ENCODE peak calls at places on chromosomes 5 and 9, in seven cellular contexts. One of them, this sample, is unnamed.

GRCh38 chr5:169786219-169786618 is 149.1 kb downstream of the DOCK2 start:
- DNase-seq in IMR-90: no peak
- DNase-seq in SK-N-SH: no peak
- DNase-seq in H1: no peak
- DNase-seq in HepG2: no peak
- DNase-seq in GM12878: no peak
- DNase-seq in K562: no peak
- DNase-seq in this sample: no peak

GRCh38 chr5:66179297-66180051 is 35.4 kb downstream of the SREK1 start:
- DNase-seq in IMR-90: no peak
- DNase-seq in SK-N-SH: no peak
- DNase-seq in H1: no peak
- DNase-seq in HepG2: no peak
- DNase-seq in GM12878: no peak
- DNase-seq in K562: no peak
- DNase-seq in this sample: no peak

GRCh38 chr9:133738039-133738805 is at the start of gene SARDH:
- DNase-seq in IMR-90: peak
- DNase-seq in SK-N-SH: peak
- DNase-seq in H1: peak
- DNase-seq in HepG2: peak
- DNase-seq in GM12878: no peak
- DNase-seq in K562: peak
- DNase-seq in this sample: no peak

GRCh38 chr9:81716409-81716808 is 27.1 kb upstream of the TLE1 start:
- DNase-seq in IMR-90: peak
- DNase-seq in SK-N-SH: no peak
- DNase-seq in H1: no peak
- DNase-seq in HepG2: no peak
- DNase-seq in GM12878: no peak
- DNase-seq in K562: no peak
- DNase-seq in this sample: no peak

GRCh38 chr9:23820731-23821399 is 5.2 kb downstream of the ELAVL2 start:
- DNase-seq in IMR-90: no peak
- DNase-seq in SK-N-SH: peak
- DNase-seq in H1: no peak
- DNase-seq in HepG2: no peak
- DNase-seq in GM12878: no peak
- DNase-seq in K562: no peak
- DNase-seq in this sample: no peak

GRCh38 chr9:27524236-27524635 is at the start of gene IFNK:
- DNase-seq in IMR-90: no peak
- DNase-seq in SK-N-SH: no peak
- DNase-seq in H1: no peak
- DNase-seq in HepG2: no peak
- DNase-seq in GM12878: no peak
- DNase-seq in K562: no peak
- DNase-seq in this sample: no peak

GRCh38 chr9:29213374-29214161 is 1640.3 kb upstream of the C9orf72 start:
- DNase-seq in IMR-90: no peak
- DNase-seq in SK-N-SH: peak
- DNase-seq in H1: no peak
- DNase-seq in HepG2: no peak
- DNase-seq in GM12878: no peak
- DNase-seq in K562: no peak
- DNase-seq in this sample: peak

GRCh38 chr5:125446986-125447385 is 700.5 kb upstream of the ZNF608 start:
- DNase-seq in IMR-90: peak
- DNase-seq in SK-N-SH: no peak
- DNase-seq in H1: no peak
- DNase-seq in HepG2: no peak
- DNase-seq in GM12878: no peak
- DNase-seq in K562: no peak
- DNase-seq in this sample: peak

GRCh38 chr5:80128129-80128528 is 93.0 kb downstream of the THBS4 start:
- DNase-seq in IMR-90: no peak
- DNase-seq in SK-N-SH: peak
- DNase-seq in H1: no peak
- DNase-seq in HepG2: peak
- DNase-seq in GM12878: no peak
- DNase-seq in K562: no peak
- DNase-seq in this sample: no peak

GRCh38 chr5:61974680-61975079 is 331.3 kb upstream of the KIF2A start:
- DNase-seq in IMR-90: no peak
- DNase-seq in SK-N-SH: no peak
- DNase-seq in H1: no peak
- DNase-seq in HepG2: no peak
- DNase-seq in GM12878: no peak
- DNase-seq in K562: no peak
- DNase-seq in this sample: no peak

GRCh38 chr5:154355141-154355611 is 90.6 kb upstream of the SAP30L start:
- DNase-seq in IMR-90: no peak
- DNase-seq in SK-N-SH: peak
- DNase-seq in H1: no peak
- DNase-seq in HepG2: peak
- DNase-seq in GM12878: no peak
- DNase-seq in K562: peak
- DNase-seq in this sample: no peak

GRCh38 chr5:132465095-132465707 is 25.4 kb downstream of the IRF1 start:
- DNase-seq in IMR-90: no peak
- DNase-seq in SK-N-SH: no peak
- DNase-seq in H1: no peak
- DNase-seq in HepG2: no peak
- DNase-seq in GM12878: no peak
- DNase-seq in K562: no peak
- DNase-seq in this sample: no peak

GRCh38 chr9:110744753-110745522 is 76.3 kb downstream of the MUSK start:
- DNase-seq in IMR-90: peak
- DNase-seq in SK-N-SH: no peak
- DNase-seq in H1: no peak
- DNase-seq in HepG2: no peak
- DNase-seq in GM12878: no peak
- DNase-seq in K562: no peak
- DNase-seq in this sample: peak

GRCh38 chr9:97807681-97808080 is 45.3 kb upstream of the FOXE1 start:
- DNase-seq in IMR-90: no peak
- DNase-seq in SK-N-SH: no peak
- DNase-seq in H1: no peak
- DNase-seq in HepG2: no peak
- DNase-seq in GM12878: no peak
- DNase-seq in K562: no peak
- DNase-seq in this sample: no peak

GRCh38 chr5:24691073-24691472 is 46.3 kb upstream of the CDH10 start:
- DNase-seq in IMR-90: no peak
- DNase-seq in SK-N-SH: no peak
- DNase-seq in H1: no peak
- DNase-seq in HepG2: no peak
- DNase-seq in GM12878: no peak
- DNase-seq in K562: no peak
- DNase-seq in this sample: no peak

GRCh38 chr5:33423018-33423630 is 17.6 kb upstream of the TARS1 start:
- DNase-seq in IMR-90: peak
- DNase-seq in SK-N-SH: no peak
- DNase-seq in H1: no peak
- DNase-seq in HepG2: peak
- DNase-seq in GM12878: no peak
- DNase-seq in K562: no peak
- DNase-seq in this sample: peak

GRCh38 chr9:20823051-20823450 is 139.0 kb downstream of the FOCAD start:
- DNase-seq in IMR-90: peak
- DNase-seq in SK-N-SH: no peak
- DNase-seq in H1: no peak
- DNase-seq in HepG2: no peak
- DNase-seq in GM12878: no peak
- DNase-seq in K562: no peak
- DNase-seq in this sample: no peak

GRCh38 chr9:114825126-114825525 is 19.3 kb upstream of the TNFSF15 start:
- DNase-seq in IMR-90: no peak
- DNase-seq in SK-N-SH: no peak
- DNase-seq in H1: no peak
- DNase-seq in HepG2: no peak
- DNase-seq in GM12878: no peak
- DNase-seq in K562: no peak
- DNase-seq in this sample: no peak

GRCh38 chr9:114823416-114823815 is 17.6 kb upstream of the TNFSF15 start:
- DNase-seq in IMR-90: no peak
- DNase-seq in SK-N-SH: no peak
- DNase-seq in H1: no peak
- DNase-seq in HepG2: no peak
- DNase-seq in GM12878: no peak
- DNase-seq in K562: no peak
- DNase-seq in this sample: no peak

GRCh38 chr9:114820776-114821501 is 15.1 kb upstream of the TNFSF15 start:
- DNase-seq in IMR-90: peak
- DNase-seq in SK-N-SH: no peak
- DNase-seq in H1: no peak
- DNase-seq in HepG2: no peak
- DNase-seq in GM12878: no peak
- DNase-seq in K562: no peak
- DNase-seq in this sample: no peak

GRCh38 chr9:114824130-114824529 is 18.3 kb upstream of the TNFSF15 start:
- DNase-seq in IMR-90: peak
- DNase-seq in SK-N-SH: no peak
- DNase-seq in H1: no peak
- DNase-seq in HepG2: no peak
- DNase-seq in GM12878: no peak
- DNase-seq in K562: no peak
- DNase-seq in this sample: no peak

DNA sequence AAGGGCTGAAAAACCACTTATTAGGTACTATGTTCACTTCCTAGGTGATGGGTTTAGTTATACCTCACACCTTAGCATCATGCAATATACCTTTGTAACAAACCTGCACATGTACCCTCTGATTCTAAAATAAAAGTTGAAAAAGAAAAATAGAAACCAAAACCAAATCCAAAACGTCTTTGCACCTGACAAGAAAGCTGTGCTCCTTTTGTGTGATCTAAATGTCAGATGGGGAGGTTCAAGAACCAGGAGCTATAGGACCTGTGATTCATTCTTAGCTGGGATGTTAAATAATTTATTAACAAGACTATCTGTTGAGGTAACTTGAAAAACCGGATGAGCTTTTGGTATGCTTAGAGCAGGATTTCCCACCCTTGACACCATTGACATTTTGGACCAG is 16.9 kb upstream of the TNFSF15 start:
- DNase-seq in IMR-90: no peak
- DNase-seq in SK-N-SH: no peak
- DNase-seq in H1: no peak
- DNase-seq in HepG2: no peak
- DNase-seq in GM12878: no peak
- DNase-seq in K562: no peak
- DNase-seq in this sample: no peak
- H3K4me2 ChIP-seq in IMR-90: no peak
- H3K4me2 ChIP-seq in SK-N-SH: no peak
- H3K4me2 ChIP-seq in H1: no peak
- H3K4me2 ChIP-seq in HepG2: no peak
- H3K4me2 ChIP-seq in GM12878: no peak
- H3K4me2 ChIP-seq in K562: no peak
- H3K4me2 ChIP-seq in this sample: no peak

DNA sequence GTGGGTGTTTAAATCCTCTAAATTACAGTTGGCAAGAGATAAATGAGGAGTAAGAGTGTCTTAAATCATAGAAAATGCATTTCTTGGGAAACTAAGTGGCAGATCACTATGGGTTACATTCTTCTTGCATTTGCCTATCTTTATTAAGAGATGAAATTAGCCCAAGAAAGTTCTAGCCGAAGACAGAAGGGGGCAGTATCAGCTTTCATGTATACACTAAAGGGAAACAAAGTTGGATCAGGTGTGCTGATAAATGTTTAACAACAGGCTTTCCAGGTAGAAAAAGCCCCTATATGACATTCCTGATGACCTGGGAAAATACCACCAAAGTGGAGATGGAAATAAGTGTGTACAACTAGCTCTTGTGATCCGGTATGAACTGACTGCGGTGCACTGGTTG is 81.9 kb upstream of the TLR4 start:
- DNase-seq in IMR-90: no peak
- DNase-seq in SK-N-SH: no peak
- DNase-seq in H1: no peak
- DNase-seq in HepG2: no peak
- DNase-seq in GM12878: no peak
- DNase-seq in K562: no peak
- DNase-seq in this sample: no peak
- TF ChIP-seq CTCF in IMR-90: no peak
- TF ChIP-seq CTCF in SK-N-SH: peak
- TF ChIP-seq CTCF in H1: no peak
- TF ChIP-seq CTCF in HepG2: no peak
- TF ChIP-seq CTCF in GM12878: no peak
- TF ChIP-seq CTCF in K562: no peak
- TF ChIP-seq CTCF in this sample: no peak

GRCh38 chr5:1092122-1092521 is 19.7 kb downstream of the SLC12A7 start:
- DNase-seq in IMR-90: no peak
- DNase-seq in SK-N-SH: no peak
- DNase-seq in H1: no peak
- DNase-seq in HepG2: no peak
- DNase-seq in GM12878: no peak
- DNase-seq in K562: no peak
- DNase-seq in this sample: no peak

GRCh38 chr5:1093361-1093760 is 18.5 kb downstream of the SLC12A7 start:
- DNase-seq in IMR-90: no peak
- DNase-seq in SK-N-SH: no peak
- DNase-seq in H1: no peak
- DNase-seq in HepG2: no peak
- DNase-seq in GM12878: no peak
- DNase-seq in K562: no peak
- DNase-seq in this sample: no peak

GRCh38 chr5:1090538-1090937 is 21.3 kb downstream of the SLC12A7 start:
- DNase-seq in IMR-90: peak
- DNase-seq in SK-N-SH: no peak
- DNase-seq in H1: no peak
- DNase-seq in HepG2: no peak
- DNase-seq in GM12878: no peak
- DNase-seq in K562: no peak
- DNase-seq in this sample: no peak

GRCh38 chr5:1089621-1090040 is 22.2 kb downstream of the SLC12A7 start:
- DNase-seq in IMR-90: no peak
- DNase-seq in SK-N-SH: no peak
- DNase-seq in H1: no peak
- DNase-seq in HepG2: no peak
- DNase-seq in GM12878: no peak
- DNase-seq in K562: no peak
- DNase-seq in this sample: no peak

GRCh38 chr5:1091632-1092031 is 20.2 kb downstream of the SLC12A7 start:
- DNase-seq in IMR-90: no peak
- DNase-seq in SK-N-SH: no peak
- DNase-seq in H1: no peak
- DNase-seq in HepG2: no peak
- DNase-seq in GM12878: no peak
- DNase-seq in K562: no peak
- DNase-seq in this sample: no peak
- TF ChIP-seq USF2 in IMR-90: no peak
- TF ChIP-seq USF2 in SK-N-SH: no peak
- TF ChIP-seq USF2 in H1: no peak
- TF ChIP-seq USF2 in HepG2: no peak
- TF ChIP-seq USF2 in GM12878: no peak
- TF ChIP-seq USF2 in K562: no peak
- TF ChIP-seq USF2 in this sample: no peak

DNA sequence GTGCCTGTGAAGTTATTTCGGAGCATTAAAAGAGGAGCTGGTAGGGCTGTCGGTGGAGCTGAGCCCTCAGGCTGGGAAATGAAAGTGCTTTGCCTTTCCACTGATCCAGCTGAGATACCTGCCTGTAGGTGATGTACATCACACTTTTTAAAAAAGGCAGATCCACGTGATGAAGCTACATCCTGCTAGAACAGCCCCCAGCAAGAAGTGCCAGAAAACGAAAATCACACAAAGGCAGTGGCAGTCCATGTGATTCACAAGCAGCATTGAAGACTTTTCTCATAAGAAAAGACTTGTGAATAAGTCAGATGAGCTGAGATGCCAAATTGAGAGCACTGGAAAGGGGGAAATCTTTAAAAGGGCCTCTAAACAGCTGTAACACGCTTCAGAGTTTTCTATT is 765.1 kb downstream of the PTPRD start:
- DNase-seq in IMR-90: no peak
- DNase-seq in SK-N-SH: no peak
- DNase-seq in H1: no peak
- DNase-seq in HepG2: no peak
- DNase-seq in GM12878: no peak
- DNase-seq in K562: no peak
- DNase-seq in this sample: no peak
- H3K4me2 ChIP-seq in IMR-90: no peak
- H3K4me2 ChIP-seq in SK-N-SH: no peak
- H3K4me2 ChIP-seq in H1: no peak
- H3K4me2 ChIP-seq in HepG2: no peak
- H3K4me2 ChIP-seq in GM12878: no peak
- H3K4me2 ChIP-seq in K562: no peak
- H3K4me2 ChIP-seq in this sample: no peak